ENCODE peak calls at places on chromosomes 2 and 18, in six cellular contexts. J, Z, H, S, M and I are unnamed samples.

GRCh38 chr18:396571-396970 is 103.9 kb downstream of the COLEC12 start:
- DNase-seq in J (no peak), Z (no peak), H (no peak), S (no peak), M (no peak), I (no peak)

GRCh38 chr18:63293930-63294329 is 25.6 kb downstream of the BCL2 start:
- DNase-seq in J (no peak), Z (no peak), H (no peak), S (no peak), M (no peak), I (no peak)

GRCh38 chr18:58788971-58789797 is 75.5 kb upstream of the ZNF532 start:
- DNase-seq in J (no peak), Z (no peak), H (peak; percentile 83), S (no peak), M (no peak), I (no peak)

GRCh38 chr2:15808980-15809379 is 131.4 kb upstream of the MYCN start:
- DNase-seq in J (no peak), Z (no peak), H (no peak), S (no peak), M (no peak), I (no peak)

GRCh38 chr2:219252570-219252899 is 508 bp upstream of the TUBA4B start:
- DNase-seq in J (no peak), Z (no peak), H (no peak), S (no peak), M (no peak), I (no peak)

GRCh38 chr2:180991361-180991760 is 11.0 kb downstream of the UBE2E3 start:
- DNase-seq in J (no peak), Z (no peak), H (no peak), S (no peak), M (no peak), I (no peak)

GRCh38 chr2:105926960-105927678 is 182.4 kb downstream of the NCK2 start:
- DNase-seq in J (peak; percentile 11), Z (no peak), H (no peak), S (peak; percentile 59), M (peak; percentile 37), I (peak; percentile 48)

GRCh38 chr18:23924813-23925212 is 89.7 kb upstream of the TTC39C start:
- DNase-seq in J (no peak), Z (peak; percentile 88), H (no peak), S (no peak), M (no peak), I (no peak)